ENCODE peak calls at places on chromosome 15, in four cellular contexts. S, U, J and V are unnamed samples.

GRCh38 chr15:70337292-70338186 is 239.8 kb upstream of the TLE3 start:
- DNase-seq in S (no peak), U (no peak), J (no peak), V (no peak)

GRCh38 chr15:69854521-69855171 is 243.1 kb downstream of the TLE3 start:
- DNase-seq in S (peak), U (no peak), J (peak), V (no peak)

GRCh38 chr15:63255485-63255990 is 21.9 kb upstream of the APH1B start:
- DNase-seq in S (no peak), U (no peak), J (no peak), V (no peak)

GRCh38 chr15:47674576-47675232 is 42.6 kb upstream of the SEMA6D start:
- DNase-seq in S (no peak), U (no peak), J (no peak), V (peak)

GRCh38 chr15:62904511-62904910 is 138.0 kb upstream of the TPM1 start:
- DNase-seq in S (no peak), U (no peak), J (no peak), V (no peak)

GRCh38 chr15:27124287-27124830 is 153.4 kb downstream of the GABRG3 start:
- DNase-seq in S (peak), U (no peak), J (no peak), V (no peak)

GRCh38 chr15:90097475-90097874 is 4.8 kb downstream of the IDH2 start:
- DNase-seq in S (no peak), U (no peak), J (no peak), V (no peak)

GRCh38 chr15:49844390-49844789 is 223.5 kb downstream of the DTWD1 start:
- DNase-seq in S (no peak), U (no peak), J (no peak), V (no peak)

GRCh38 chr15:48499978-48500377 is 145.5 kb downstream of the FBN1 start:
- DNase-seq in S (no peak), U (no peak), J (no peak), V (no peak)

GRCh38 chr15:31511707-31512310 is 185.2 kb downstream of the KLF13 start:
- DNase-seq in S (no peak), U (no peak), J (no peak), V (no peak)

GRCh38 chr15:49906976-49907375 is 212.1 kb downstream of the ATP8B4 start:
- DNase-seq in S (no peak), U (no peak), J (no peak), V (no peak)

GRCh38 chr15:82968066-82968465 is 15.5 kb upstream of the HOMER2 start:
- DNase-seq in S (no peak), U (no peak), J (peak), V (no peak)

GRCh38 chr15:35465763-35466162 is 80.2 kb downstream of the DPH6 start:
- DNase-seq in S (no peak), U (no peak), J (no peak), V (no peak)

GRCh38 chr15:37813306-37813705 is 121.1 kb upstream of the TMCO5A start:
- DNase-seq in S (no peak), U (no peak), J (no peak), V (no peak)
- H3K4me3 ChIP-seq in S (no peak), U (no peak), J (no peak), V (no peak)

DNA sequence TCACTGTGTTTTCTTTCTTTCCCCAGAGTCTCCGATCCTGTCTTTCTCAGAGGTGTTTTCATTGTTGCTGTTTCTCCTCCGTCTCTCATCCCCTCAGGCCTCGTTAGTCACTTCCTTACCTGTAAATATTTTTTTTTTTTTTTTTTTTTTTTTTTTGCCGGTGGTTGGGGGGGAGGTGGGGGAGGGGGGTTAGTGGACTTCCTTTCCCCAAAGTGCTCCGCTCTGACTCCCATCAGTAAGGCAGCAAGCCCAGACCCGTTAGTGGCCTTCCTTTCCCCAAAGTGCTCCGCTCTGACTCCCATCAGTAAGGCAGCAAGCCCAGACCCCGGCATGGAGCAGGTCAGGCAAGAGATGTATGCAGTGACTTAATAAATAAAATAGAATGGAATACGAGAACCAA is 97.1 kb upstream of the TNFAIP8L3 start:
- DNase-seq in S (no peak), U (no peak), J (no peak), V (no peak)
- H3K4me3 ChIP-seq in S (no peak), U (no peak), J (no peak), V (no peak)

GRCh38 chr15:60634815-60635214 is 155.9 kb upstream of the ICE2 start:
- DNase-seq in S (peak), U (no peak), J (no peak), V (no peak)
- H3K4me3 ChIP-seq in S (no peak), U (no peak), J (no peak), V (no peak)

GRCh38 chr15:75591655-75592364 is 12.7 kb upstream of the PTPN9 start:
- DNase-seq in S (no peak), U (no peak), J (no peak), V (no peak)
- H3K4me3 ChIP-seq in S (no peak), U (no peak), J (no peak), V (no peak)

GRCh38 chr15:100132309-100132708 is 209.5 kb downstream of the ADAMTS17 start:
- DNase-seq in S (no peak), U (no peak), J (no peak), V (no peak)

GRCh38 chr15:100133001-100133400 is 208.8 kb downstream of the ADAMTS17 start:
- DNase-seq in S (no peak), U (no peak), J (no peak), V (no peak)

GRCh38 chr15:100129677-100130076 is 212.1 kb downstream of the ADAMTS17 start:
- DNase-seq in S (no peak), U (peak), J (no peak), V (no peak)

GRCh38 chr15:100133981-100134711 is 207.6 kb downstream of the ADAMTS17 start:
- DNase-seq in S (no peak), U (no peak), J (no peak), V (no peak)

DNA sequence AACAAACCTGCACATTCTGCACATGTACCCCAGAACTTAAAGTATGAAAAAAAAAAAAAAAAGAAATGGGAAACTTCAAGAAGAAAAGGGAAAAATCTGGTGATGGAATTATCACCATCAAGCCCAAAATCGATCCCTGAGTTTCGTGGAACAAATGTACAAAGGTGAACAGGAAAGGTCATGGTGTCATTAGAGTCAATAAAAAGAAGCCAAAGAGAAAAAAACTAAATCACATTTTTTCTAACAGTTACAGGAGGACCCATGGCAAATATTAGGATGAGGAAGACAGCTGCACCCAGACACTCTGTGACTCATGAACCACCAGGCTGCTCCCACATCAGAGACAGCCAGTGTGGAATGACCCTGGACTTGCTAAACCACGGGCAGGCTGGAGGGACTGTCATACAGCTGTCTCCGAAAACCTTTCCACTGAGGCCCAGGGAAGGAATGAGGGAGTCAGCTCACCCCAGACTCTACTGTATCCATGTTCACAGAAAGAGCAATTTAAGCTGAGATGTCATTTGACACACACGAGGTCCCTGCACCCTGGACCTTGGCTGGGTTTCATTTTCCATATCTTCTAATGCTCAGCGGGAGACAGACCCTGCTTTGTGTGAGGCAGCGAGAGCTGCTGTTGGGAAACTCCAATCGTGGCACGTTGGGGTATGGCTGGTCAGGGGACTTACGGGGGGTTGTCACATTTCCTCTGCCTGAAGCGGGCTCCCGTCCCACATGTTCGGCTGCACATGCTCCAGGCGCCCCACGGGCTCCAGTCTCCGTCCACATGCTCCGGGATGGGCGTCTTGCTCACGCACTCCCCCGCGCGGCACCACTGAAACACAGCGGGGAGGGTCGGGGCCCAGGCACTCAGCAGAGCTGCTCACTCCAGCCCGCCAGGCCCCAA is 210.2 kb downstream of the ADAMTS17 start:
- DNase-seq in S (no peak), U (no peak), J (no peak), V (no peak)
- H3K4me3 ChIP-seq in S (no peak), U (no peak), J (peak), V (no peak)

GRCh38 chr15:67922971-67923646 is 83.3 kb upstream of the RNU6-1 start:
- DNase-seq in S (no peak), U (no peak), J (no peak), V (no peak)

GRCh38 chr15:67924359-67924974 is 84.6 kb upstream of the RNU6-1 start:
- DNase-seq in S (no peak), U (no peak), J (no peak), V (no peak)

GRCh38 chr15:67925182-67925581 is 85.3 kb upstream of the RNU6-1 start:
- DNase-seq in S (no peak), U (no peak), J (no peak), V (no peak)

GRCh38 chr15:67922106-67922505 is 82.3 kb upstream of the RNU6-1 start:
- DNase-seq in S (no peak), U (no peak), J (no peak), V (no peak)

DNA sequence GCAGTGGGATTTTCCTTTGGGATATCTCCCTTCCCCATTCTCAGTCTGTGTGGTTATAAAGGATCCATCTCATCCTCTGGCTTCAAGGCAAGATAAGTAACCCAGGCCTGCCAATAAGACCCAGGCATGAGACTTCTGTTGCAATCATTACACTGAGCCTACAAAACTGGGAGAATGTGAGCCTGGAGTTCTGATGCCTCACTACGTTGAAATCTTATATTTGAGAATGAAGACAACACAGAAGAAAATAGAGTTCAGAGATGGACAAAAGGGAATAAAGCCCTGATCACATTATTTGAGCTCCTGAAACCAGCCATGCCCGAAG is 83.8 kb upstream of the RNU6-1 start:
- DNase-seq in S (no peak), U (no peak), J (no peak), V (no peak)
- H3K4me3 ChIP-seq in S (no peak), U (no peak), J (no peak), V (no peak)